ENCODE peak calls at places on chromosome 15, in five cellular contexts. One of them, this sample, is unnamed. For H3K4me1, the result is how much of the 10 kb centered on the place peaks cover.

GRCh38 chr15:26854435-26854834 is 12.4 kb upstream of the GABRA5 start:
- DNase-seq in lower lobe of right lung: no peak
- DNase-seq in psoas muscle: no peak
- DNase-seq in A549: no peak
- DNase-seq in naive thymus-derived CD4-positive, alpha-beta T cell: no peak
- DNase-seq in this sample: no peak

GRCh38 chr15:87365221-87365620 is 891.3 kb downstream of the NTRK3 start:
- DNase-seq in A549: no peak
- DNase-seq in naive thymus-derived CD4-positive, alpha-beta T cell: no peak
- DNase-seq in psoas muscle: no peak
- DNase-seq in lower lobe of right lung: no peak
- DNase-seq in this sample: no peak

GRCh38 chr15:36544518-36545383 is 34.7 kb upstream of the CDIN1 start:
- DNase-seq in A549: no peak
- DNase-seq in naive thymus-derived CD4-positive, alpha-beta T cell: no peak
- DNase-seq in lower lobe of right lung: no peak
- DNase-seq in psoas muscle: no peak
- DNase-seq in this sample: no peak

GRCh38 chr15:40100133-40100946 is 8.3 kb downstream of the BMF start:
- DNase-seq in A549: no peak
- DNase-seq in psoas muscle: no peak
- DNase-seq in lower lobe of right lung: no peak
- DNase-seq in naive thymus-derived CD4-positive, alpha-beta T cell: no peak
- DNase-seq in this sample: no peak

GRCh38 chr15:58758141-58758540 is 8.6 kb upstream of the ADAM10 start:
- DNase-seq in psoas muscle: no peak
- DNase-seq in lower lobe of right lung: no peak
- DNase-seq in naive thymus-derived CD4-positive, alpha-beta T cell: no peak
- DNase-seq in A549: peak
- DNase-seq in this sample: no peak

GRCh38 chr15:92907229-92907628 is 7.1 kb downstream of the CHD2 start:
- DNase-seq in A549: peak
- DNase-seq in lower lobe of right lung: no peak
- DNase-seq in naive thymus-derived CD4-positive, alpha-beta T cell: no peak
- DNase-seq in psoas muscle: no peak
- DNase-seq in this sample: no peak

GRCh38 chr15:72591361-72591760 is 63.1 kb upstream of the GOLGA6B start:
- DNase-seq in A549: no peak
- DNase-seq in psoas muscle: no peak
- DNase-seq in naive thymus-derived CD4-positive, alpha-beta T cell: no peak
- DNase-seq in lower lobe of right lung: no peak
- DNase-seq in this sample: no peak

GRCh38 chr15:31483053-31483923 is 156.7 kb downstream of the KLF13 start:
- DNase-seq in lower lobe of right lung: no peak
- DNase-seq in A549: no peak
- DNase-seq in naive thymus-derived CD4-positive, alpha-beta T cell: peak
- DNase-seq in psoas muscle: no peak
- DNase-seq in this sample: no peak

GRCh38 chr15:76327191-76328105 is 9.1 kb upstream of the ISL2 start:
- DNase-seq in psoas muscle: no peak
- DNase-seq in A549: no peak
- DNase-seq in lower lobe of right lung: no peak
- DNase-seq in naive thymus-derived CD4-positive, alpha-beta T cell: no peak
- DNase-seq in this sample: no peak

GRCh38 chr15:101128696-101129095 is 123.2 kb downstream of the CHSY1 start:
- DNase-seq in psoas muscle: no peak
- DNase-seq in lower lobe of right lung: no peak
- DNase-seq in A549: no peak
- DNase-seq in naive thymus-derived CD4-positive, alpha-beta T cell: no peak
- DNase-seq in this sample: no peak

GRCh38 chr15:48802867-48803266 is 8.0 kb downstream of the CEP152 start:
- DNase-seq in A549: no peak
- DNase-seq in psoas muscle: no peak
- DNase-seq in naive thymus-derived CD4-positive, alpha-beta T cell: no peak
- DNase-seq in lower lobe of right lung: no peak
- DNase-seq in this sample: no peak

GRCh38 chr15:47184003-47184404 is 533.3 kb upstream of the SEMA6D start:
- DNase-seq in lower lobe of right lung: no peak
- DNase-seq in psoas muscle: peak
- DNase-seq in naive thymus-derived CD4-positive, alpha-beta T cell: no peak
- DNase-seq in A549: no peak
- DNase-seq in this sample: no peak

GRCh38 chr15:23095796-23096195 is 40.8 kb downstream of the GOLGA6L1 start:
- DNase-seq in lower lobe of right lung: no peak
- DNase-seq in A549: no peak
- DNase-seq in psoas muscle: no peak
- DNase-seq in naive thymus-derived CD4-positive, alpha-beta T cell: no peak
- DNase-seq in this sample: no peak

GRCh38 chr15:84736375-84736774 is 12.0 kb upstream of the ZNF592 start:
- DNase-seq in psoas muscle: no peak
- DNase-seq in A549: no peak
- DNase-seq in naive thymus-derived CD4-positive, alpha-beta T cell: peak
- DNase-seq in lower lobe of right lung: no peak
- DNase-seq in this sample: no peak

GRCh38 chr15:58362262-58362922 is 69.4 kb upstream of the LIPC start:
- DNase-seq in psoas muscle: no peak
- DNase-seq in lower lobe of right lung: no peak
- DNase-seq in naive thymus-derived CD4-positive, alpha-beta T cell: no peak
- DNase-seq in A549: no peak
- DNase-seq in this sample: no peak

GRCh38 chr15:59396211-59396610 is 23.5 kb upstream of the MYO1E start:
- DNase-seq in naive thymus-derived CD4-positive, alpha-beta T cell: no peak
- DNase-seq in lower lobe of right lung: no peak
- DNase-seq in psoas muscle: no peak
- DNase-seq in A549: peak
- DNase-seq in this sample: no peak

GRCh38 chr15:88878720-88879184 is 16.6 kb downstream of the HAPLN3 start:
- DNase-seq in naive thymus-derived CD4-positive, alpha-beta T cell: peak
- DNase-seq in A549: peak
- DNase-seq in lower lobe of right lung: no peak
- DNase-seq in psoas muscle: no peak
- DNase-seq in this sample: no peak

GRCh38 chr15:56837281-56837680 is 81.2 kb upstream of the TCF12 start:
- DNase-seq in naive thymus-derived CD4-positive, alpha-beta T cell: no peak
- DNase-seq in psoas muscle: no peak
- DNase-seq in lower lobe of right lung: no peak
- DNase-seq in A549: no peak
- DNase-seq in this sample: no peak

GRCh38 chr15:80660114-80660513 is 35.0 kb upstream of the ABHD17C start:
- DNase-seq in A549: peak
- DNase-seq in lower lobe of right lung: no peak
- DNase-seq in psoas muscle: no peak
- DNase-seq in naive thymus-derived CD4-positive, alpha-beta T cell: no peak
- DNase-seq in this sample: no peak

GRCh38 chr15:89836255-89837133 is 21.8 kb upstream of the ANPEP start:
- DNase-seq in A549: no peak
- DNase-seq in naive thymus-derived CD4-positive, alpha-beta T cell: no peak
- DNase-seq in psoas muscle: no peak
- DNase-seq in lower lobe of right lung: no peak
- DNase-seq in this sample: no peak

GRCh38 chr15:89141885-89142284 is 53.6 kb downstream of the ABHD2 start:
- DNase-seq in A549: no peak
- DNase-seq in lower lobe of right lung: no peak
- DNase-seq in psoas muscle: no peak
- DNase-seq in naive thymus-derived CD4-positive, alpha-beta T cell: no peak
- DNase-seq in this sample: no peak

GRCh38 chr15:90035095-90035834 is 34.1 kb downstream of the ZNF710 start:
- DNase-seq in A549: peak
- DNase-seq in naive thymus-derived CD4-positive, alpha-beta T cell: no peak
- DNase-seq in lower lobe of right lung: peak
- DNase-seq in psoas muscle: peak
- DNase-seq in this sample: no peak

GRCh38 chr15:75043509-75044257 is 20.3 kb downstream of the PPCDC start:
- DNase-seq in psoas muscle: peak
- DNase-seq in lower lobe of right lung: peak
- DNase-seq in naive thymus-derived CD4-positive, alpha-beta T cell: no peak
- DNase-seq in A549: peak
- DNase-seq in this sample: peak
- H3K4me1 ChIP-seq in psoas muscle: under half
- H3K4me1 ChIP-seq in lower lobe of right lung: half or more
- H3K4me1 ChIP-seq in naive thymus-derived CD4-positive, alpha-beta T cell: under half
- H3K4me1 ChIP-seq in A549: under half
- H3K4me1 ChIP-seq in this sample: under half

DNA sequence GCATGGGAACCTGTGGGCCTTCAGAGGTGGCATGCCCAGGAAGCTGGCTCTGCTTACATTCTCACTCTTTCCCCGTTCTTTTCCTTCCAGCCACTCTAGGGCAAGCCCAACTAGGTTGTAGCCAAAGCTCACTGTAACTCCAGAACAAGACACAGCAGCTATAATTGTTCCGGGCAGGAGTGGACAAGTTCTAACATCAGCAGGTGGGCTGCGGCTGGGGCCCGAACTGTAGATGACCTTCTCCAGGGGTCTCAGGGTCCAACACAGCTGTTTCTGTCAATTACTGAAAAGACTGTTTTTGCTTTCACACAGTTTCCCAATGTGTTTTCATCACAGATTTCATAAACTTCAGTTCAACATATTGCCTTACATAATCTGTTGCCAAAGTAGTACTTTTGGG is 11.5 kb downstream of the RASGRP1 start:
- DNase-seq in psoas muscle: no peak
- DNase-seq in naive thymus-derived CD4-positive, alpha-beta T cell: no peak
- DNase-seq in A549: no peak
- DNase-seq in lower lobe of right lung: no peak
- DNase-seq in this sample: no peak
- H3K4me1 ChIP-seq in psoas muscle: under half
- H3K4me1 ChIP-seq in naive thymus-derived CD4-positive, alpha-beta T cell: half or more
- H3K4me1 ChIP-seq in A549: under half
- H3K4me1 ChIP-seq in lower lobe of right lung: under half
- H3K4me1 ChIP-seq in this sample: under half

GRCh38 chr15:64251121-64251520 is 88.3 kb upstream of the PPIB start:
- DNase-seq in A549: no peak
- DNase-seq in lower lobe of right lung: no peak
- DNase-seq in psoas muscle: no peak
- DNase-seq in naive thymus-derived CD4-positive, alpha-beta T cell: no peak
- DNase-seq in this sample: no peak

GRCh38 chr15:64249842-64250575 is 87.2 kb upstream of the PPIB start:
- DNase-seq in lower lobe of right lung: no peak
- DNase-seq in psoas muscle: no peak
- DNase-seq in A549: no peak
- DNase-seq in naive thymus-derived CD4-positive, alpha-beta T cell: no peak
- DNase-seq in this sample: no peak

GRCh38 chr15:64247535-64247905 is 84.7 kb upstream of the PPIB start:
- DNase-seq in A549: no peak
- DNase-seq in lower lobe of right lung: no peak
- DNase-seq in psoas muscle: no peak
- DNase-seq in naive thymus-derived CD4-positive, alpha-beta T cell: no peak
- DNase-seq in this sample: no peak

GRCh38 chr15:64247906-64248541 is 85.2 kb upstream of the PPIB start:
- DNase-seq in A549: peak
- DNase-seq in psoas muscle: no peak
- DNase-seq in naive thymus-derived CD4-positive, alpha-beta T cell: no peak
- DNase-seq in lower lobe of right lung: no peak
- DNase-seq in this sample: no peak

GRCh38 chr15:64249406-64249805 is 86.6 kb upstream of the PPIB start:
- DNase-seq in naive thymus-derived CD4-positive, alpha-beta T cell: no peak
- DNase-seq in lower lobe of right lung: no peak
- DNase-seq in psoas muscle: no peak
- DNase-seq in A549: peak
- DNase-seq in this sample: no peak
- H3K4me1 ChIP-seq in naive thymus-derived CD4-positive, alpha-beta T cell: under half
- H3K4me1 ChIP-seq in lower lobe of right lung: under half
- H3K4me1 ChIP-seq in psoas muscle: under half
- H3K4me1 ChIP-seq in A549: half or more
- H3K4me1 ChIP-seq in this sample: under half

GRCh38 chr15:28954466-28955159 is 68.8 kb downstream of the APBA2 start:
- DNase-seq in lower lobe of right lung: no peak
- DNase-seq in psoas muscle: no peak
- DNase-seq in naive thymus-derived CD4-positive, alpha-beta T cell: no peak
- DNase-seq in A549: no peak
- DNase-seq in this sample: no peak

GRCh38 chr15:28953573-28954195 is 67.9 kb downstream of the APBA2 start:
- DNase-seq in lower lobe of right lung: no peak
- DNase-seq in A549: no peak
- DNase-seq in psoas muscle: no peak
- DNase-seq in naive thymus-derived CD4-positive, alpha-beta T cell: no peak
- DNase-seq in this sample: no peak

GRCh38 chr15:28955160-28955502 is 69.4 kb downstream of the APBA2 start:
- DNase-seq in A549: no peak
- DNase-seq in psoas muscle: no peak
- DNase-seq in lower lobe of right lung: no peak
- DNase-seq in naive thymus-derived CD4-positive, alpha-beta T cell: no peak
- DNase-seq in this sample: no peak

GRCh38 chr15:28950916-28951315 is 65.1 kb downstream of the APBA2 start:
- DNase-seq in lower lobe of right lung: no peak
- DNase-seq in A549: no peak
- DNase-seq in naive thymus-derived CD4-positive, alpha-beta T cell: no peak
- DNase-seq in psoas muscle: no peak
- DNase-seq in this sample: no peak

GRCh38 chr15:28952666-28953491 is 67.1 kb downstream of the APBA2 start:
- DNase-seq in A549: no peak
- DNase-seq in lower lobe of right lung: no peak
- DNase-seq in psoas muscle: no peak
- DNase-seq in naive thymus-derived CD4-positive, alpha-beta T cell: no peak
- DNase-seq in this sample: no peak
- H3K4me1 ChIP-seq in A549: under half
- H3K4me1 ChIP-seq in lower lobe of right lung: under half
- H3K4me1 ChIP-seq in psoas muscle: under half
- H3K4me1 ChIP-seq in naive thymus-derived CD4-positive, alpha-beta T cell: under half
- H3K4me1 ChIP-seq in this sample: under half

DNA sequence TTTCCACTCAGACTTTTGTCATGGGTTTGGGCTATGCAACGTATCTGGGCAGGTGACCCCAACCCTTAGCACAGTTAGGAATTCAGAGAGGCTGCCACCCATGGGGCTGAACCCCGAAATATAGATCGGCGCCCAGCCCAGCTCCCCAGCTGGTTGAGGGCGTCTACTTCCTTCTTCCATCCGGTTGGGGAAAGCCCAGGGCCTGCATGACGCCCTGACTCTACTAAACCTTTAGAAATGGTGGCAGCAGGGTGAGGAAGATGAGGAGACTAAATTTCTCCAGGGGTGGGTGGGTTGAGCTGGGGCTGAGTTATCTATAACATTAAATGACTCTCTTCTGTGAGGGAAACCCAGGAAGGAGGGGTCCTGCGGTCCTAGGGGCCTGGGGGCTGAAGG is 28.3 kb downstream of the NR2F2 start:
- DNase-seq in psoas muscle: no peak
- DNase-seq in lower lobe of right lung: no peak
- DNase-seq in naive thymus-derived CD4-positive, alpha-beta T cell: no peak
- DNase-seq in A549: no peak
- DNase-seq in this sample: no peak
- H3K4me1 ChIP-seq in psoas muscle: under half
- H3K4me1 ChIP-seq in lower lobe of right lung: under half
- H3K4me1 ChIP-seq in naive thymus-derived CD4-positive, alpha-beta T cell: under half
- H3K4me1 ChIP-seq in A549: under half
- H3K4me1 ChIP-seq in this sample: half or more